ENCODE peak calls at places on chromosomes 7 and 10, in four cellular contexts. One of them, this sample, is unnamed.

GRCh38 chr7:140209866-140210609 is 33.3 kb upstream of the KDM7A start:
- DNase-seq in GM12878: peak; percentile 85
- DNase-seq in HepG2: no peak
- DNase-seq in K562: no peak
- DNase-seq in this sample: no peak

GRCh38 chr7:117731455-117731854 is 141.8 kb downstream of the CTTNBP2 start:
- DNase-seq in HepG2: no peak
- DNase-seq in K562: peak; percentile 50
- DNase-seq in GM12878: peak; percentile 66
- DNase-seq in this sample: no peak

GRCh38 chr10:131872837-131873375 is 27.9 kb upstream of the PPP2R2D start:
- DNase-seq in GM12878: no peak
- DNase-seq in K562: no peak
- DNase-seq in HepG2: no peak
- DNase-seq in this sample: no peak

GRCh38 chr7:4657640-4658417 is 24.3 kb upstream of the FOXK1 start:
- DNase-seq in K562: no peak
- DNase-seq in HepG2: no peak
- DNase-seq in GM12878: no peak
- DNase-seq in this sample: no peak

GRCh38 chr7:29370531-29371314 is 176.1 kb downstream of the CHN2 start:
- DNase-seq in HepG2: peak; percentile 12
- DNase-seq in GM12878: no peak
- DNase-seq in K562: peak; percentile 2
- DNase-seq in this sample: no peak

GRCh38 chr7:140440593-140440992 is 36.7 kb downstream of the RAB19 start:
- DNase-seq in K562: no peak
- DNase-seq in HepG2: no peak
- DNase-seq in GM12878: no peak
- DNase-seq in this sample: no peak

GRCh38 chr7:7761974-7762769 is 43.8 kb upstream of the RPA3 start:
- DNase-seq in HepG2: no peak
- DNase-seq in K562: peak; percentile 18
- DNase-seq in GM12878: no peak
- DNase-seq in this sample: no peak

GRCh38 chr10:72525277-72525676 is 100.6 kb downstream of the MICU1 start:
- DNase-seq in GM12878: no peak
- DNase-seq in K562: no peak
- DNase-seq in HepG2: peak; percentile 74
- DNase-seq in this sample: no peak

GRCh38 chr7:149071641-149072437 is 18.7 kb downstream of the ZNF786 start:
- DNase-seq in GM12878: no peak
- DNase-seq in K562: peak; percentile 24
- DNase-seq in HepG2: no peak
- DNase-seq in this sample: peak; percentile 91

GRCh38 chr10:35412336-35412735 is 76.0 kb downstream of the CCNY start:
- DNase-seq in HepG2: no peak
- DNase-seq in GM12878: no peak
- DNase-seq in K562: no peak
- DNase-seq in this sample: no peak

GRCh38 chr7:24963218-24963617 is 16.8 kb downstream of the OSBPL3 start:
- DNase-seq in K562: no peak
- DNase-seq in HepG2: no peak
- DNase-seq in GM12878: peak; percentile 88
- DNase-seq in this sample: no peak

GRCh38 chr7:157505646-157506045 is 168.8 kb downstream of the DNAJB6 start:
- DNase-seq in GM12878: no peak
- DNase-seq in K562: no peak
- DNase-seq in HepG2: no peak
- DNase-seq in this sample: no peak

GRCh38 chr10:88989824-88990527 is 622 bp upstream of the FAS start:
- DNase-seq in GM12878: no peak
- DNase-seq in K562: no peak
- DNase-seq in HepG2: no peak
- DNase-seq in this sample: no peak

GRCh38 chr10:124321433-124322072 is 97.2 kb downstream of the OAT start:
- DNase-seq in HepG2: no peak
- DNase-seq in K562: no peak
- DNase-seq in GM12878: no peak
- DNase-seq in this sample: no peak

GRCh38 chr7:2116086-2116810 is 116.5 kb downstream of the MAD1L1 start:
- DNase-seq in K562: no peak
- DNase-seq in HepG2: peak; percentile 35
- DNase-seq in GM12878: no peak
- DNase-seq in this sample: no peak

GRCh38 chr7:3559178-3559765 is 258.2 kb downstream of the SDK1 start:
- DNase-seq in GM12878: no peak
- DNase-seq in K562: no peak
- DNase-seq in HepG2: no peak
- DNase-seq in this sample: no peak

GRCh38 chr10:124149681-124150080 is 56.3 kb upstream of the CHST15 start:
- DNase-seq in HepG2: no peak
- DNase-seq in GM12878: peak; percentile 33
- DNase-seq in K562: no peak
- DNase-seq in this sample: no peak

GRCh38 chr10:99619851-99620712 is at the start of gene SLC25A28:
- DNase-seq in GM12878: peak; percentile 100
- DNase-seq in HepG2: peak; percentile 100
- DNase-seq in K562: peak; percentile 13
- DNase-seq in this sample: peak; percentile 92

GRCh38 chr7:152369518-152369917 is 66.3 kb downstream of the KMT2C start:
- DNase-seq in HepG2: no peak
- DNase-seq in K562: no peak
- DNase-seq in GM12878: no peak
- DNase-seq in this sample: no peak

GRCh38 chr10:876442-876841 is 55.1 kb downstream of the LARP4B start:
- DNase-seq in K562: no peak
- DNase-seq in HepG2: no peak
- DNase-seq in GM12878: no peak
- DNase-seq in this sample: no peak

GRCh38 chr7:71558806-71559205 is 426.9 kb downstream of the GALNT17 start:
- DNase-seq in GM12878: no peak
- DNase-seq in HepG2: no peak
- DNase-seq in K562: no peak
- DNase-seq in this sample: no peak

GRCh38 chr10:30435068-30435422 is 1.1 kb downstream of the MAP3K8 start:
- DNase-seq in K562: peak; percentile 67
- DNase-seq in GM12878: no peak
- DNase-seq in HepG2: no peak
- DNase-seq in this sample: no peak

GRCh38 chr7:86653919-86654659 is 10.4 kb downstream of the GRM3 start:
- DNase-seq in GM12878: no peak
- DNase-seq in K562: no peak
- DNase-seq in HepG2: no peak
- DNase-seq in this sample: no peak

GRCh38 chr7:155547161-155547791 is 917 bp upstream of the CNPY1 start:
- DNase-seq in GM12878: no peak
- DNase-seq in HepG2: no peak
- DNase-seq in K562: no peak
- DNase-seq in this sample: no peak

GRCh38 chr10:128373071-128373749 is 247.0 kb upstream of the MKI67 start:
- DNase-seq in GM12878: peak; percentile 34
- DNase-seq in HepG2: no peak
- DNase-seq in K562: no peak
- DNase-seq in this sample: no peak

GRCh38 chr10:105502076-105502475 is 861.0 kb downstream of the SORCS3 start:
- DNase-seq in K562: no peak
- DNase-seq in HepG2: no peak
- DNase-seq in GM12878: no peak
- DNase-seq in this sample: no peak

GRCh38 chr7:106369349-106369748 is 84.6 kb upstream of the NAMPT start:
- DNase-seq in GM12878: no peak
- DNase-seq in HepG2: no peak
- DNase-seq in K562: no peak
- DNase-seq in this sample: no peak

GRCh38 chr10:43078986-43079273 is 2.1 kb downstream of the RET start:
- DNase-seq in HepG2: no peak
- DNase-seq in GM12878: no peak
- DNase-seq in K562: peak; percentile 62
- DNase-seq in this sample: peak; percentile 33

GRCh38 chr7:121069346-121070100 is 81.0 kb downstream of the CPED1 start:
- DNase-seq in GM12878: no peak
- DNase-seq in K562: peak; percentile 71
- DNase-seq in HepG2: no peak
- DNase-seq in this sample: no peak

GRCh38 chr7:129307592-129307991 is 82.8 kb downstream of the AHCYL2 start:
- DNase-seq in GM12878: no peak
- DNase-seq in HepG2: no peak
- DNase-seq in K562: no peak
- DNase-seq in this sample: no peak

GRCh38 chr7:74542558-74543117 is 88.9 kb downstream of the GTF2IRD1 start:
- DNase-seq in K562: no peak
- DNase-seq in GM12878: no peak
- DNase-seq in HepG2: no peak
- DNase-seq in this sample: no peak

GRCh38 chr7:151367304-151367703 is 25.7 kb downstream of the NUB1 start:
- DNase-seq in GM12878: no peak
- DNase-seq in K562: no peak
- DNase-seq in HepG2: no peak
- DNase-seq in this sample: no peak

GRCh38 chr7:143172354-143172753 is 10.9 kb upstream of the TAS2R39 start:
- DNase-seq in GM12878: no peak
- DNase-seq in K562: no peak
- DNase-seq in HepG2: no peak
- DNase-seq in this sample: no peak

GRCh38 chr7:158955932-158956804 is 99.8 kb downstream of the DYNC2I1 start:
- DNase-seq in K562: no peak
- DNase-seq in GM12878: no peak
- DNase-seq in HepG2: no peak
- DNase-seq in this sample: no peak

GRCh38 chr7:116692599-116693308 is 20.8 kb downstream of the MET start:
- DNase-seq in GM12878: no peak
- DNase-seq in K562: no peak
- DNase-seq in HepG2: no peak
- DNase-seq in this sample: no peak

GRCh38 chr10:22573820-22574569 is 140.4 kb downstream of the PIP4K2A start:
- DNase-seq in GM12878: no peak
- DNase-seq in HepG2: peak; percentile 28
- DNase-seq in K562: peak; percentile 43
- DNase-seq in this sample: no peak

DNA sequence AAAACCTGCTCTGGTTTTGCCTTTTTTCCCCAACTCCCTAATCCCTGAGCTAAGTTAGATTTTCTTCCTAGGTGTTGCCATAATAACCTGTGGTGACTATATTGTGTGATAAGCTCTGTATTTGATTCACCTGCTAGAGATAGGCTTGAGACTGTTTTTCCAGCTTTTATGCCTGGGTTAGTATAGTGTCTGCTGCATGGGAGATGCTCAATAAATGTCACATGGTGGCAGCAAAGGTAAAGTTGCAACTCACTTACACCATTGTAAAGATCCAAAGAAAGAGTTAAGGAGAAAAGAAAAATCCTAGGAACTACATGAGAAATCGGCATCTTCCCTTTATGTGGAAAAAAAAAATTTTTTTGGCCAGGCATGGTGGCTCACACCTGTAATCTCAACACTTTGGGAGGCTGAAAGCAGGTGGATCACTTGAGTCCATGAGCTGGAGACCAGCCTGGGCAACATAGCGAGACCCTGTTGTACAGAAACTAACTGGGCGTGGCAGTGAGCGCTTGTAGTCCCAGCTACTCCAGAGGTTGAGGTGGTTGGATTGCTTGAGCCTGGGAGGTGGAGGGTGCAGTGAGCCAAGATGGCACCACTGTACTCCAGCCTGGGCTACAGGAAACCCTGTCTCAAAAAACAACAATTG is 3.7 kb downstream of the CCNJ start:
- DNase-seq in GM12878: no peak
- DNase-seq in K562: no peak
- DNase-seq in HepG2: peak; percentile 12
- DNase-seq in this sample: no peak
- H3K36me3 ChIP-seq in GM12878: no peaks in the 10 kb centered on the region
- H3K36me3 ChIP-seq in K562: peaks cover 52% of the 10 kb centered on the region
- H3K36me3 ChIP-seq in HepG2: peaks cover 4% of the 10 kb centered on the region
- H3K36me3 ChIP-seq in this sample: no peaks in the 10 kb centered on the region

GRCh38 chr10:31536297-31536696 is 217.3 kb downstream of the ZEB1 start:
- DNase-seq in GM12878: no peak
- DNase-seq in HepG2: no peak
- DNase-seq in K562: no peak
- DNase-seq in this sample: no peak
- TF ChIP-seq TAF1 in GM12878: no peak
- TF ChIP-seq TAF1 in HepG2: no peak
- TF ChIP-seq TAF1 in K562: no peak
- TF ChIP-seq TAF1 in this sample: no peak

GRCh38 chr7:100119075-100119700 is at the start of the genes CNPY4 and TAF6:
- DNase-seq in GM12878: peak; percentile 80
- DNase-seq in HepG2: peak; percentile 89
- DNase-seq in K562: peak; percentile 99
- DNase-seq in this sample: peak; percentile 89

GRCh38 chr7:100120518-100121085 is 1.2 kb downstream of the CNPY4 start:
- DNase-seq in GM12878: no peak
- DNase-seq in HepG2: no peak
- DNase-seq in K562: peak; percentile 50
- DNase-seq in this sample: no peak

GRCh38 chr7:100122067-100122466 is 2.6 kb downstream of the CNPY4 start:
- DNase-seq in GM12878: no peak
- DNase-seq in HepG2: peak; percentile 90
- DNase-seq in K562: peak; percentile 49
- DNase-seq in this sample: no peak

GRCh38 chr7:100118388-100119074 is 627 bp downstream of the TAF6 start:
- DNase-seq in GM12878: no peak
- DNase-seq in K562: no peak
- DNase-seq in HepG2: no peak
- DNase-seq in this sample: no peak

DNA sequence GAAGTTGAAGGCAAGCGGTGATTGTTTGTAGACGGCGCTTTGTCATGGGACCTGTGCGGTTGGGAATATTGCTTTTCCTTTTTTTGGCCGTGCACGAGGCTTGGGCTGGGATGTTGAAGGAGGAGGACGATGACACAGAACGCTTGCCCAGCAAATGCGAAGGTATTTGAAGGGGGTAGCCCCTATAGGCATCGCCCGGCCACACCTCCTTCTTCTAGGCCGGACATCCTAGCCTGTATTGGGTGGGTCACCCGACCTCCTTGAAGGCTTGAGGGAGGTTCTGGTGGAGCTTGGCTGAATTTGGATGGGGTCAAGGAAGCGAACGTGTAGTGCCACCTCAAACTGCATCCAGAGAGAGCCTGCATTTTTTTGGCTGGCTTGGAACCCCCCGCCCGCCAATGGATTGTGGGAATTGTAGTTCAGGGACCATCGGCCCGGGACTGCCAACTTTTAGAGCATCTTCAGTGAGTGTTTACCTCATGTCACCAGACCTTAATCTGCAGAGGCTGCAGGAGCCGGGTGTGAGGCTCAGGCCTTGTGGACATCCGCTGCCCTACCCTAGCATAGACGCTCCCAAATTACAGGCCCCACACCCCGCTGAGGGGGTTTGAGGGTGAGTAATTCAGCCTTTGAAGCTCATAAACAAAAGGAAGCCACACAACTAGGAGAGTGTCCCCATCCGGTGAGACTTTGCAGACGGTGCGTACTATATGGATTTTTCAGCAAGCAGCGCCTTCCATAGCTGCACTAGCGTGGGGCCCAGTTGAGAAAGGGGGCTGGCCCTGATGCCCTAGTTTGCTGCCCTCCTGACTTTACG is 475 bp downstream of the CNPY4 start:
- DNase-seq in GM12878: no peak
- DNase-seq in HepG2: peak; percentile 57
- DNase-seq in K562: peak; percentile 77
- DNase-seq in this sample: no peak
- TF ChIP-seq SRF in GM12878: no peak
- TF ChIP-seq SRF in HepG2: no peak
- TF ChIP-seq SRF in K562: no peak
- TF ChIP-seq SRF in this sample: no peak

GRCh38 chr10:75418712-75419111 is 12.7 kb upstream of the LRMDA start:
- DNase-seq in GM12878: no peak
- DNase-seq in K562: no peak
- DNase-seq in HepG2: no peak
- DNase-seq in this sample: no peak
- H3K36me3 ChIP-seq in GM12878: no peaks in the 10 kb centered on the region
- H3K36me3 ChIP-seq in K562: no peaks in the 10 kb centered on the region
- H3K36me3 ChIP-seq in HepG2: no peaks in the 10 kb centered on the region
- H3K36me3 ChIP-seq in this sample: no peaks in the 10 kb centered on the region

This sample was measured in H1.